ENCODE peak calls at places on chromosomes 13 and 19, in four cellular contexts. I, S, Y and C are unnamed samples.

GRCh38 chr19:35908977-35909683 is 1.0 kb upstream of the TYROBP start:
- DNase-seq in I (no peak), S (peak; percentile 55), Y (peak; percentile 69), C (peak; percentile 56)

GRCh38 chr19:51000981-51001380 is 423 bp downstream of the KLK8 start:
- DNase-seq in I (no peak), S (no peak), Y (no peak), C (no peak)

GRCh38 chr19:55336101-55336500 is 3.6 kb upstream of the KMT5C start:
- DNase-seq in I (peak; percentile 83), S (no peak), Y (no peak), C (no peak)

GRCh38 chr13:44191103-44191502 is 182.5 kb upstream of the SERP2 start:
- DNase-seq in I (no peak), S (no peak), Y (no peak), C (no peak)

GRCh38 chr13:23985846-23986245 is 88.5 kb upstream of the C1QTNF9B start:
- DNase-seq in I (no peak), S (no peak), Y (no peak), C (no peak)

GRCh38 chr13:33251131-33251629 is 34.4 kb downstream of the STARD13 start:
- DNase-seq in I (peak; percentile 94), S (no peak), Y (peak; percentile 63), C (no peak)

GRCh38 chr19:9667898-9668297 is 7.0 kb downstream of the ZNF562 start:
- DNase-seq in I (no peak), S (no peak), Y (no peak), C (peak; percentile 21)

GRCh38 chr19:30227071-30227621 is 145.0 kb upstream of the ZNF536 start:
- DNase-seq in I (no peak), S (no peak), Y (no peak), C (no peak)

GRCh38 chr13:67557642-67558241 is 327.6 kb upstream of the PCDH9 start:
- DNase-seq in I (peak; percentile 0), S (no peak), Y (peak; percentile 12), C (no peak)

GRCh38 chr19:12606796-12607195 is 3.8 kb downstream of the ZNF490 start:
- DNase-seq in I (peak; percentile 20), S (no peak), Y (no peak), C (no peak)

GRCh38 chr13:106286811-106287210 is 248.7 kb downstream of the EFNB2 start:
- DNase-seq in I (no peak), S (no peak), Y (no peak), C (no peak)

GRCh38 chr13:98825659-98826058 is 73.2 kb upstream of the SLC15A1 start:
- DNase-seq in I (no peak), S (no peak), Y (no peak), C (no peak)

GRCh38 chr13:32629313-32629712 is 43.1 kb downstream of the PDS5B start:
- DNase-seq in I (no peak), S (no peak), Y (no peak), C (no peak)

DNA sequence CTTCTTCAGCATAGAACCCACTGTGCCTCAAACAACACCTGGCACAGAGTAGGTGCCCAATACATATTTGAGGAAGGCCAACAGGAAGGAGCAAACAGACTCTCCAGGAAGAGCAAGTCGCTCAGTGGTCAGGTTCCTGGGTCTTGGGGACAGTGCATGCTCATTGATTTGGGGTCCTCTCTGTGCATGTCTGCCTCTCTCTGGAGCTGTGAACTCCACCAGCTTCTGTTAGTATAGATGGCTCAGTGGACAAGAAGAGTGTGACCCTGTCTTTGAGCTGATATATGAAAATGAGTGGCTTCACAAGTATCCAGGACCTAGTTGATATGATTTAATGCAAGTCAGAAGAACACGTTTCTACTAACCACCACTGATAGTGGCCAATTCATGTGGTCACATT is 98.7 kb downstream of the KCTD15 start:
- DNase-seq in I (no peak), S (no peak), Y (no peak), C (no peak)
- H3K4me1 ChIP-seq in I (no peaks in the 10 kb centered on the region), S (no peaks in the 10 kb centered on the region), Y (no peaks in the 10 kb centered on the region), C (no peaks in the 10 kb centered on the region)

GRCh38 chr19:1747285-1748114 is 5.8 kb upstream of the ONECUT3 start:
- DNase-seq in I (peak; percentile 71), S (peak; percentile 73), Y (no peak), C (peak; percentile 21)
- H3K4me3 ChIP-seq in I (no peak overlapping the region), S (peak overlapping the region; percentile 20), Y (no peak overlapping the region), C (no peak overlapping the region)

GRCh38 chr19:5892772-5893275 is 10.8 kb downstream of the NDUFA11 start:
- DNase-seq in I (no peak), S (no peak), Y (no peak), C (no peak)
- H3K4me1 ChIP-seq in I (no peaks in the 10 kb centered on the region), S (peaks cover 41% of the 10 kb centered on the region), Y (no peaks in the 10 kb centered on the region), C (no peaks in the 10 kb centered on the region)

DNA sequence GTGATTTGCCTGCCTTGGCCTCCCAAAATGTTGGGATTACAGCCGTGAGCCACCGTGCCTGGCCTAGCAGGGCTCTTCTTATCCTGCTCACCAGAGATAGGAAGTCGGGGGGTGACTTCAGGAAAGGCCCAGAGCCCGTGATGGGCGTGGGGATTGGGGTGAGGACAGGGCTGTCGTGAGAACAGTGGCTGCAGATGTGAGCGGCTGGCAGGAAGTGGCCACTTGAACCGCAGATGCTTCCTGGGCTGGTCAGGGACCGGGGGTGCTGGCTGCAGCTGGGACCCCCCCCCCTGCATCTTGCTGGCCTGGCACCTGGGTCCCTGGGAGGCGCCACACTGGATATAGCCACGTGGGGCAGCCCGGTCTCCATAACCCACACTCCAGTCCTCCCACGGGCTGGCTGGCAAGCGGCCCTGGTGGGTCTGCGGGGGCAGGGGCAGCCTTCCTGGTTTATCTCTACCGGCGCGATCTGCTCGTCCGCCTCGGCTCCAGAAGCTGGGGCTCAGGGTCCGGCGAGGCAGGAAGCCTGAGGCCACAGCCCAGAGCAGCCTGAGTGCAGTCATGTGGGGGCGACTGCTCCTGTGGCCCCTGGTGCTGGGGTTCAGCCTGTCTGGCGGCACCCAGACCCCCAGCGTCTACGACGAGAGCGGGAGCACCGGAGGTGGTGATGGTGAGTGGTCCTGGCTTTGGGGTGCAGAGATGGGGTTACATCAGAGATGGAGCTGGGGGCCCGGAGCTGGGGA is at the start of gene F2RL3:
- DNase-seq in I (peak; percentile 23), S (peak; percentile 38), Y (no peak), C (peak; percentile 56)
- H3K4me3 ChIP-seq in I (no peak within 1 kb of the TSS), S (peak within 1 kb of the TSS; percentile 18), Y (no peak within 1 kb of the TSS), C (peak within 1 kb of the TSS; percentile 2)

DNA sequence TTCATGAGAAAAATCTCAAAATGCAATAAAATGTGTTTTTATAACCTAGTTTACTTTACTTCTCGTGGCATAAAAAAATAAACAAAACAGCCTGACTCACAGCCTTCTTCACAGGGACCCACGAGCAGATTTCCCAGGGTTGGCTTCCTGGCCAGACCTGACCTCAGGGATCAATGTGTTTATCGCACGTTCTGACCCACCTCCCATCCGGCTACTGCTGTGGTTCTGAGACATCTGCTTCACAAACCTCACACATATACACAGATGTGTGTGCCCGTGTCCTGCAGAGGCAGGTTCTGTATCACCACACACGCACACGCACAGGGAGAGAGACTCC is 118.3 kb downstream of the COL4A2 start:
- DNase-seq in I (no peak), S (no peak), Y (no peak), C (no peak)
- H3K4me1 ChIP-seq in I (peaks cover 14% of the 10 kb centered on the region), S (peaks cover 12% of the 10 kb centered on the region), Y (no peaks in the 10 kb centered on the region), C (no peaks in the 10 kb centered on the region)

DNA sequence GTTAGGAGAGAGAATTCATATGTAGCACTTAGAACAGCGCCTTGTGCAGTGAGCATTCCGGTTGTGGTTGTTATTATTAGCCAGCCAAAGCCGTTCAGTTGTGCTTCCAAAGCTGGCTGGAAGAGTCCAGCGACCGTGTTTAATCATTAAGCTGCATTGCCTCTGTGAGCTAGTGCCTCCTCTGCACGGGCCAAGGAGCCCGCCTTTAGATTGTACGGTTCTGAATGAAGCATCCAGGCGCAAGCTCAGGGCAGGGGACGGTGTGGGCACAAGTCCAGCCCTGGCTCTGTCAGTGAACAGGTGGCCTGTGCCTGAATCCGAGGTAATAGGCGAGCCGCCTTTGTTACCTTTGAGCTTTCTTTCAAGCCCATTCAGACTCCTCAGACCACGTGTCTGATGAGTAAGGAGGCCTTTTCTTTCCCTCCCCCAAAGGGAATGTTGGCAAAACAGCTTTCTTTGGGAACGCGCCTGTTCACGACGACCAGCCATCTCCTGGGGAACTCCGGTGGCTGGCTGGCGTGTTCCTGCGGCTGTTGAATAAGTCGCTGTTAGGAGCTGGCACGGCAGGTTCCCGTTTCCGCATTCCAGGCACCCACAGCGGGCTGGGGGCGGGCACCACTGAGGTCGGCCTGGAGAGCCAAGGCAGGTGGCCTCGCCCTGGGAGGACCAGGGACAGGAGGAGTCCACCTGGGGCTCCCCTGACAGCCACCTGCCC is 25.1 kb downstream of the SIPA1L3 start:
- DNase-seq in I (peak; percentile 76), S (peak; percentile 94), Y (no peak), C (peak; percentile 89)
- H3K4me3 ChIP-seq in I (peak overlapping the region; percentile 56), S (peak overlapping the region; percentile 33), Y (no peak overlapping the region), C (peak overlapping the region; percentile 23)

GRCh38 chr13:113746143-113746525 is 12.9 kb upstream of the TMEM255B start:
- DNase-seq in I (no peak), S (no peak), Y (no peak), C (peak; percentile 44)

GRCh38 chr13:113743366-113744195 is 15.4 kb upstream of the TMEM255B start:
- DNase-seq in I (no peak), S (no peak), Y (no peak), C (no peak)

GRCh38 chr13:113745059-113745458 is 14.0 kb upstream of the TMEM255B start:
- DNase-seq in I (no peak), S (no peak), Y (no peak), C (no peak)

GRCh38 chr13:113742445-113743120 is 16.4 kb upstream of the TMEM255B start:
- DNase-seq in I (no peak), S (no peak), Y (no peak), C (no peak)

GRCh38 chr13:113744197-113745000 is 14.6 kb upstream of the TMEM255B start:
- DNase-seq in I (no peak), S (no peak), Y (no peak), C (no peak)
- H3K4me1 ChIP-seq in I (no peaks in the 10 kb centered on the region), S (peaks cover 10% of the 10 kb centered on the region), Y (peaks cover 13% of the 10 kb centered on the region), C (no peaks in the 10 kb centered on the region)